ENCODE peak calls at places on chromosomes 11 and 22, in seven cellular contexts. P is upper lobe of right lung; J is tibial artery; E is right lobe of liver; S is SJSA1; Z is CD8-positive, alpha-beta memory T cell; B is A549. L is an unnamed sample. For H3K9me3, the result is how much of the 10 kb centered on the place peaks cover.

GRCh38 chr22:48758021-48758561 is 1069.6 kb downstream of the BRD1 start:
- DNase-seq in Z (no peak), E (peak), S (peak), J (peak), P (peak), B (no peak), L (no peak)

GRCh38 chr11:31986201-31986889 is 104.5 kb upstream of the RCN1 start:
- DNase-seq in J (no peak), E (no peak), P (no peak), S (no peak), Z (no peak), B (no peak), L (no peak)

GRCh38 chr11:27423125-27423524 is 49.5 kb downstream of the LGR4 start:
- DNase-seq in J (no peak), Z (no peak), S (no peak), B (no peak), E (peak), P (no peak), L (no peak)

GRCh38 chr22:41920271-41920976 is 5.5 kb upstream of the SHISA8 start:
- DNase-seq in P (no peak), Z (no peak), B (no peak), J (no peak), E (no peak), S (no peak), L (no peak)

GRCh38 chr11:83006877-83007330 is 64.8 kb downstream of the RAB30 start:
- DNase-seq in S (no peak), P (no peak), J (no peak), Z (no peak), B (no peak), E (peak), L (no peak)

GRCh38 chr11:64447717-64448598 is 89.0 kb downstream of the RPS6KA4 start:
- DNase-seq in J (peak), P (peak), B (no peak), E (peak), Z (no peak), S (no peak), L (no peak)

GRCh38 chr22:43400449-43400848 is 11.4 kb upstream of the MPPED1 start:
- DNase-seq in E (no peak), P (no peak), Z (no peak), S (no peak), B (no peak), J (no peak), L (no peak)

GRCh38 chr22:45580703-45581381 is 78.2 kb downstream of the FBLN1 start:
- DNase-seq in S (no peak), Z (no peak), P (no peak), B (no peak), E (no peak), J (no peak), L (no peak)

GRCh38 chr22:47817380-47817779 is 1054.9 kb downstream of the TBC1D22A start:
- DNase-seq in P (no peak), B (no peak), J (no peak), S (no peak), E (no peak), Z (no peak), L (no peak)

GRCh38 chr11:120116966-120117365 is 20.9 kb downstream of the TRIM29 start:
- DNase-seq in S (no peak), Z (no peak), B (no peak), E (no peak), J (no peak), P (no peak), L (no peak)

GRCh38 chr11:130865772-130866114 is 50.5 kb downstream of the SNX19 start:
- DNase-seq in J (no peak), E (peak), B (no peak), Z (no peak), S (no peak), P (no peak), L (no peak)

GRCh38 chr22:35312198-35313059 is 12.7 kb downstream of the TOM1 start:
- DNase-seq in E (peak), J (peak), P (peak), B (no peak), S (no peak), Z (no peak), L (no peak)

GRCh38 chr11:556175-556699 is 4.3 kb downstream of the LMNTD2 start:
- DNase-seq in B (no peak), P (no peak), Z (no peak), E (no peak), J (no peak), S (no peak), L (no peak)

GRCh38 chr11:65699306-65699705 is 12.7 kb upstream of the KAT5 start:
- DNase-seq in P (peak), J (peak), S (no peak), B (no peak), E (no peak), Z (no peak), L (no peak)

GRCh38 chr11:64204080-64204440 is 2.5 kb upstream of the FERMT3 start:
- DNase-seq in J (no peak), B (no peak), Z (no peak), E (no peak), S (no peak), P (no peak), L (no peak)

GRCh38 chr11:60775420-60775961 is 9.6 kb upstream of the MS4A10 start:
- DNase-seq in E (peak), Z (peak), B (peak), P (peak), J (peak), S (peak), L (peak)

GRCh38 chr22:17785185-17786184 is 11.2 kb upstream of the BID start:
- DNase-seq in E (peak), Z (peak), P (peak), B (peak), J (no peak), S (peak), L (peak)

GRCh38 chr22:16957781-16958180 is 50.2 kb downstream of the GAB4 start:
- DNase-seq in J (no peak), B (no peak), P (no peak), S (peak), Z (no peak), E (no peak), L (no peak)

GRCh38 chr11:3687399-3687798 is 16.2 kb upstream of the CHRNA10 start:
- DNase-seq in E (no peak), B (no peak), S (no peak), J (no peak), P (no peak), Z (no peak), L (no peak)

GRCh38 chr22:41713004-41713403 is 13.7 kb downstream of the MEI1 start:
- DNase-seq in E (no peak), S (no peak), J (no peak), B (no peak), Z (no peak), P (no peak), L (no peak)

GRCh38 chr22:40238425-40239344 is 61.0 kb downstream of the TNRC6B start:
- DNase-seq in S (peak), B (peak), J (peak), P (no peak), E (no peak), Z (no peak), L (no peak)

GRCh38 chr11:128582496-128583366 is 4.6 kb downstream of the ETS1 start:
- DNase-seq in J (no peak), P (no peak), S (peak), B (peak), E (no peak), Z (no peak), L (no peak)

GRCh38 chr11:45606514-45607024 is 58.9 kb downstream of the CHST1 start:
- DNase-seq in S (peak), P (no peak), E (no peak), J (no peak), B (no peak), Z (no peak), L (no peak)

GRCh38 chr11:10748241-10748640 is 2.8 kb upstream of the CTR9 start:
- DNase-seq in P (no peak), B (no peak), S (no peak), Z (no peak), E (no peak), J (no peak), L (no peak)

GRCh38 chr22:36506637-36507517 is at the start of gene FOXRED2:
- DNase-seq in P (peak), Z (peak), E (peak), S (peak), J (peak), B (peak), L (peak)

GRCh38 chr11:27694992-27695391 is 5.3 kb downstream of the BDNF start:
- DNase-seq in S (no peak), E (no peak), Z (no peak), B (no peak), P (no peak), J (no peak), L (no peak)

GRCh38 chr11:59172345-59173079 is 580 bp downstream of the DTX4 start:
- DNase-seq in J (no peak), S (no peak), Z (no peak), B (no peak), E (peak), P (peak), L (peak)

GRCh38 chr11:1888811-1889526 is 2.7 kb downstream of the PRR33 start:
- DNase-seq in Z (peak), B (no peak), S (peak), E (no peak), P (peak), J (no peak), L (peak)

GRCh38 chr11:67276821-67277230 is 10.6 kb downstream of the GRK2 start:
- DNase-seq in E (peak), J (peak), Z (no peak), S (peak), P (peak), B (no peak), L (no peak)

GRCh38 chr22:47089796-47090460 is 327.5 kb downstream of the TBC1D22A start:
- DNase-seq in J (peak), Z (no peak), E (no peak), P (no peak), S (no peak), B (no peak), L (no peak)

GRCh38 chr11:111331711-111332479 is 33.5 kb downstream of the POU2AF3 start:
- DNase-seq in S (no peak), E (no peak), P (no peak), J (no peak), B (no peak), Z (no peak), L (no peak)

GRCh38 chr22:17911312-17911705 is 113.1 kb downstream of the MICAL3 start:
- DNase-seq in B (no peak), E (no peak), S (no peak), J (no peak), P (no peak), Z (no peak), L (no peak)

GRCh38 chr11:65489706-65490310 is 9.0 kb upstream of the MALAT1 start:
- DNase-seq in B (no peak), P (peak), Z (no peak), S (no peak), E (no peak), J (peak), L (no peak)

GRCh38 chr11:289706-290620 is 1.0 kb downstream of the PGGHG start:
- DNase-seq in Z (peak), E (peak), J (peak), P (peak), S (no peak), B (no peak), L (no peak)

GRCh38 chr22:19285831-19286230 is 5.7 kb downstream of the CLTCL1 start:
- DNase-seq in B (no peak), P (no peak), E (no peak), S (no peak), J (no peak), Z (no peak), L (no peak)

DNA sequence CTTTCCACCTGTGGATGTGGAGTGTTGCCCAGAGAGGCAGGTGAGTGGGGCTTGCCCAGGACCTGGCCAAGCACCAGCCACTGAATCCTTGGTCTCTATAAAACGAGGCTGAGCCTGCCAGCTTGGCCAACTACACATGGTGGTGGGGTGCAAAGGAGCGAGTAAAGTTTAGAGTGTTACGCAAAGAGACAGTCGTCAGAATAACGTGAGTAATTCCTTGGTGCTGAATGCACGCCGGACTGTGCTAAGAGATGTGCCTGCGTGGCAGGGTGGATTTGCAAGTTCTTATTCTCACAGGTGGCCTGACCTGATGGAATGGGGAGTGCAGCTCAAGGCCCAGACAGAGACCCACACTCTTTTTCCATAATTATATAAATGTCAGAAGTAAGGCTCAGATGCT is 88.6 kb upstream of the B3GAT1 start:
- DNase-seq in B (no peak), P (peak), E (no peak), S (no peak), Z (no peak), J (peak), L (no peak)
- H3K9me3 ChIP-seq in B (under half), P (under half), E (under half), S (under half), Z (under half), J (under half), L (under half)

GRCh38 chr22:23047265-23047664 is 23.1 kb upstream of the GNAZ start:
- DNase-seq in Z (no peak), B (no peak), E (no peak), S (no peak), J (peak), P (no peak), L (no peak)
- H3K9me3 ChIP-seq in Z (under half), B (under half), E (under half), S (under half), J (under half), P (under half), L (under half)

GRCh38 chr11:12671378-12671777 is 2.8 kb upstream of the TEAD1 start:
- DNase-seq in E (no peak), P (no peak), J (no peak), B (no peak), S (no peak), Z (no peak), L (no peak)
- H3K9me3 ChIP-seq in E (under half), P (under half), J (under half), B (under half), S (under half), Z (under half), L (under half)

GRCh38 chr11:132228756-132229325 is 858.4 kb downstream of the NTM start:
- DNase-seq in E (no peak), P (no peak), S (no peak), J (no peak), Z (no peak), B (no peak), L (no peak)
- H3K9me3 ChIP-seq in E (under half), P (under half), S (under half), J (under half), Z (under half), B (under half), L (under half)

L was measured in T-helper 17 cell.